ENCODE peak calls at places on chromosomes 13 and 19, in seven cellular contexts. One of them, this sample, is unnamed.

GRCh38 chr19:17145546-17146497 is 69.3 kb upstream of the USE1 start:
- DNase-seq in thoracic aorta: no peak
- DNase-seq in naive thymus-derived CD4-positive, alpha-beta T cell: no peak
- DNase-seq in cardiac muscle cell: no peak
- DNase-seq in pancreas: no peak
- DNase-seq in heart left ventricle: no peak
- DNase-seq in endodermal cell: no peak
- DNase-seq in this sample: no peak

GRCh38 chr19:12478234-12478941 is 6.2 kb downstream of the ZNF709 start:
- DNase-seq in thoracic aorta: no peak
- DNase-seq in naive thymus-derived CD4-positive, alpha-beta T cell: peak
- DNase-seq in cardiac muscle cell: no peak
- DNase-seq in pancreas: no peak
- DNase-seq in heart left ventricle: no peak
- DNase-seq in endodermal cell: no peak
- DNase-seq in this sample: no peak

GRCh38 chr13:76925115-76925514 is 23.2 kb upstream of the ACOD1 start:
- DNase-seq in thoracic aorta: no peak
- DNase-seq in naive thymus-derived CD4-positive, alpha-beta T cell: no peak
- DNase-seq in cardiac muscle cell: no peak
- DNase-seq in pancreas: no peak
- DNase-seq in heart left ventricle: no peak
- DNase-seq in endodermal cell: no peak
- DNase-seq in this sample: no peak

GRCh38 chr19:3119782-3120380 is 16.0 kb upstream of the GNA15 start:
- DNase-seq in thoracic aorta: no peak
- DNase-seq in naive thymus-derived CD4-positive, alpha-beta T cell: no peak
- DNase-seq in cardiac muscle cell: no peak
- DNase-seq in pancreas: no peak
- DNase-seq in heart left ventricle: no peak
- DNase-seq in endodermal cell: no peak
- DNase-seq in this sample: no peak

GRCh38 chr13:64855506-64855905 is 2374.6 kb downstream of the PCDH9 start:
- DNase-seq in thoracic aorta: no peak
- DNase-seq in naive thymus-derived CD4-positive, alpha-beta T cell: no peak
- DNase-seq in cardiac muscle cell: peak
- DNase-seq in pancreas: no peak
- DNase-seq in heart left ventricle: no peak
- DNase-seq in endodermal cell: no peak
- DNase-seq in this sample: no peak

GRCh38 chr13:103067751-103068563 is 1.7 kb upstream of the SLC10A2 start:
- DNase-seq in thoracic aorta: no peak
- DNase-seq in naive thymus-derived CD4-positive, alpha-beta T cell: no peak
- DNase-seq in cardiac muscle cell: peak
- DNase-seq in pancreas: no peak
- DNase-seq in heart left ventricle: no peak
- DNase-seq in endodermal cell: peak
- DNase-seq in this sample: peak

GRCh38 chr19:12331211-12331941 is 2.1 kb downstream of the ZNF563 start:
- DNase-seq in thoracic aorta: no peak
- DNase-seq in naive thymus-derived CD4-positive, alpha-beta T cell: peak
- DNase-seq in cardiac muscle cell: peak
- DNase-seq in pancreas: no peak
- DNase-seq in heart left ventricle: peak
- DNase-seq in endodermal cell: no peak
- DNase-seq in this sample: no peak

GRCh38 chr13:85729296-85729695 is 69.9 kb downstream of the SLITRK6 start:
- DNase-seq in thoracic aorta: no peak
- DNase-seq in naive thymus-derived CD4-positive, alpha-beta T cell: no peak
- DNase-seq in cardiac muscle cell: no peak
- DNase-seq in pancreas: no peak
- DNase-seq in heart left ventricle: no peak
- DNase-seq in endodermal cell: no peak
- DNase-seq in this sample: no peak

GRCh38 chr19:35153701-35154534 is 617 bp upstream of the FXYD5 start:
- DNase-seq in thoracic aorta: no peak
- DNase-seq in naive thymus-derived CD4-positive, alpha-beta T cell: peak
- DNase-seq in cardiac muscle cell: peak
- DNase-seq in pancreas: no peak
- DNase-seq in heart left ventricle: peak
- DNase-seq in endodermal cell: peak
- DNase-seq in this sample: no peak

GRCh38 chr13:87295636-87296035 is 375.5 kb upstream of the SLITRK5 start:
- DNase-seq in thoracic aorta: no peak
- DNase-seq in naive thymus-derived CD4-positive, alpha-beta T cell: no peak
- DNase-seq in cardiac muscle cell: no peak
- DNase-seq in pancreas: no peak
- DNase-seq in heart left ventricle: no peak
- DNase-seq in endodermal cell: no peak
- DNase-seq in this sample: no peak

GRCh38 chr19:3062165-3063105 is at the start of gene TLE5:
- DNase-seq in thoracic aorta: no peak
- DNase-seq in naive thymus-derived CD4-positive, alpha-beta T cell: peak
- DNase-seq in cardiac muscle cell: peak
- DNase-seq in pancreas: peak
- DNase-seq in heart left ventricle: peak
- DNase-seq in endodermal cell: peak
- DNase-seq in this sample: no peak

GRCh38 chr13:112510987-112511715 is 76.8 kb downstream of the TUBGCP3 start:
- DNase-seq in thoracic aorta: no peak
- DNase-seq in naive thymus-derived CD4-positive, alpha-beta T cell: no peak
- DNase-seq in cardiac muscle cell: no peak
- DNase-seq in pancreas: no peak
- DNase-seq in heart left ventricle: no peak
- DNase-seq in endodermal cell: peak
- DNase-seq in this sample: no peak

DNA sequence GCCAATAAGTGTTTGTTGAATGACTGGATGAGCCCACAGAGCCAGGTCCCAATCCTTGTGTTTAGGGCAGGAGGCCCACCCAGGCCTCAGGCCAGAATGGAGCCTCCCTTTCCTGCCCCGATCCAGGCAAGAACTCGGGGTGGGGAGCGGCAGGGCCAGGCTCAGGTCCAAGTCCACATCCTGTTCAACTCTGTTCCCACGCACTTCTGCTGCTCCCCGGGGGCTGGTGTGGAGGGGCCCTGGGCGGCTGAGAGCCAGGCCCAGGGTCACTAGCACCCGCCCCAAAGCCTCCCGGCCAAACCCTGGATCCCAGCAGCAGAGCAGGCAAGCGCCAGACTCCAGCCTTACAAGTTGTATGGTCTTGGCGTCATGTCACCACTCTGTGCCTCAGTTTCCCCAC is 8.0 kb downstream of the ANGPTL8 start:
- DNase-seq in thoracic aorta: no peak
- DNase-seq in naive thymus-derived CD4-positive, alpha-beta T cell: no peak
- DNase-seq in cardiac muscle cell: no peak
- DNase-seq in pancreas: peak
- DNase-seq in heart left ventricle: peak
- DNase-seq in endodermal cell: no peak
- DNase-seq in this sample: no peak
- H3K27ac ChIP-seq in thoracic aorta: no peak
- H3K27ac ChIP-seq in naive thymus-derived CD4-positive, alpha-beta T cell: no peak
- H3K27ac ChIP-seq in cardiac muscle cell: no peak
- H3K27ac ChIP-seq in pancreas: no peak
- H3K27ac ChIP-seq in heart left ventricle: peak
- H3K27ac ChIP-seq in endodermal cell: no peak
- H3K27ac ChIP-seq in this sample: no peak

GRCh38 chr13:48018637-48019036 is 17.6 kb upstream of the SUCLA2 start:
- DNase-seq in thoracic aorta: no peak
- DNase-seq in naive thymus-derived CD4-positive, alpha-beta T cell: no peak
- DNase-seq in cardiac muscle cell: no peak
- DNase-seq in pancreas: no peak
- DNase-seq in heart left ventricle: no peak
- DNase-seq in endodermal cell: no peak
- DNase-seq in this sample: no peak
- H3K27ac ChIP-seq in thoracic aorta: no peak
- H3K27ac ChIP-seq in naive thymus-derived CD4-positive, alpha-beta T cell: no peak
- H3K27ac ChIP-seq in cardiac muscle cell: no peak
- H3K27ac ChIP-seq in pancreas: no peak
- H3K27ac ChIP-seq in heart left ventricle: no peak
- H3K27ac ChIP-seq in endodermal cell: no peak
- H3K27ac ChIP-seq in this sample: no peak

GRCh38 chr13:29129616-29130015 is 309.5 kb downstream of the MTUS2 start:
- DNase-seq in thoracic aorta: no peak
- DNase-seq in naive thymus-derived CD4-positive, alpha-beta T cell: no peak
- DNase-seq in cardiac muscle cell: no peak
- DNase-seq in pancreas: no peak
- DNase-seq in heart left ventricle: no peak
- DNase-seq in endodermal cell: no peak
- DNase-seq in this sample: no peak

GRCh38 chr13:29125934-29126424 is 305.8 kb downstream of the MTUS2 start:
- DNase-seq in thoracic aorta: no peak
- DNase-seq in naive thymus-derived CD4-positive, alpha-beta T cell: no peak
- DNase-seq in cardiac muscle cell: no peak
- DNase-seq in pancreas: no peak
- DNase-seq in heart left ventricle: no peak
- DNase-seq in endodermal cell: no peak
- DNase-seq in this sample: no peak

GRCh38 chr13:29131159-29131558 is 311.0 kb downstream of the MTUS2 start:
- DNase-seq in thoracic aorta: no peak
- DNase-seq in naive thymus-derived CD4-positive, alpha-beta T cell: no peak
- DNase-seq in cardiac muscle cell: no peak
- DNase-seq in pancreas: no peak
- DNase-seq in heart left ventricle: no peak
- DNase-seq in endodermal cell: no peak
- DNase-seq in this sample: no peak

GRCh38 chr13:29125145-29125933 is 305.2 kb downstream of the MTUS2 start:
- DNase-seq in thoracic aorta: no peak
- DNase-seq in naive thymus-derived CD4-positive, alpha-beta T cell: no peak
- DNase-seq in cardiac muscle cell: peak
- DNase-seq in pancreas: no peak
- DNase-seq in heart left ventricle: no peak
- DNase-seq in endodermal cell: no peak
- DNase-seq in this sample: no peak
- H3K27ac ChIP-seq in thoracic aorta: peak
- H3K27ac ChIP-seq in naive thymus-derived CD4-positive, alpha-beta T cell: no peak
- H3K27ac ChIP-seq in cardiac muscle cell: no peak
- H3K27ac ChIP-seq in pancreas: no peak
- H3K27ac ChIP-seq in heart left ventricle: no peak
- H3K27ac ChIP-seq in endodermal cell: no peak
- H3K27ac ChIP-seq in this sample: no peak

DNA sequence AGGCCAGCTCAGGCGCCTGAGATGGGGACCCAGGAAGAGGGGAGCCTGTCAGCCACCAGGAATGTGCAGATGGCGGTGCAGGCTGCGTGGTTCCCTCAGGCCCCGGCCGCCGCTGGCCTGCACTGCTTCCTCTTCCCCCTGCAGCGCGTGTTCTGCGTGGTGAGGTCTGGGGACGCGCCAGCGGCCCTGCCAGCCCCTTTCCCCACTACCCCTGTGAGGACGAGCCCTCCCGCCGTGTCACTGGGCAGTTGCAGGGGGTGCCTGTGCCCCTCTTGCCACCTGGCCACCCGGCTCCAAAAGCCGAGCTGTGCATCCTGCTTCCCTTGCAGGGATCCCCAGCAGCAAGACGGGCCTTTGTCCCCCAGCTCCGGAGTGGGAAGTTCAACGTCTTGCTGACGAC is 58.4 kb downstream of the SMARCA4 start:
- DNase-seq in thoracic aorta: no peak
- DNase-seq in naive thymus-derived CD4-positive, alpha-beta T cell: no peak
- DNase-seq in cardiac muscle cell: no peak
- DNase-seq in pancreas: no peak
- DNase-seq in heart left ventricle: no peak
- DNase-seq in endodermal cell: no peak
- DNase-seq in this sample: no peak
- H3K27ac ChIP-seq in thoracic aorta: no peak
- H3K27ac ChIP-seq in naive thymus-derived CD4-positive, alpha-beta T cell: no peak
- H3K27ac ChIP-seq in cardiac muscle cell: no peak
- H3K27ac ChIP-seq in pancreas: no peak
- H3K27ac ChIP-seq in heart left ventricle: no peak
- H3K27ac ChIP-seq in endodermal cell: no peak
- H3K27ac ChIP-seq in this sample: peak

DNA sequence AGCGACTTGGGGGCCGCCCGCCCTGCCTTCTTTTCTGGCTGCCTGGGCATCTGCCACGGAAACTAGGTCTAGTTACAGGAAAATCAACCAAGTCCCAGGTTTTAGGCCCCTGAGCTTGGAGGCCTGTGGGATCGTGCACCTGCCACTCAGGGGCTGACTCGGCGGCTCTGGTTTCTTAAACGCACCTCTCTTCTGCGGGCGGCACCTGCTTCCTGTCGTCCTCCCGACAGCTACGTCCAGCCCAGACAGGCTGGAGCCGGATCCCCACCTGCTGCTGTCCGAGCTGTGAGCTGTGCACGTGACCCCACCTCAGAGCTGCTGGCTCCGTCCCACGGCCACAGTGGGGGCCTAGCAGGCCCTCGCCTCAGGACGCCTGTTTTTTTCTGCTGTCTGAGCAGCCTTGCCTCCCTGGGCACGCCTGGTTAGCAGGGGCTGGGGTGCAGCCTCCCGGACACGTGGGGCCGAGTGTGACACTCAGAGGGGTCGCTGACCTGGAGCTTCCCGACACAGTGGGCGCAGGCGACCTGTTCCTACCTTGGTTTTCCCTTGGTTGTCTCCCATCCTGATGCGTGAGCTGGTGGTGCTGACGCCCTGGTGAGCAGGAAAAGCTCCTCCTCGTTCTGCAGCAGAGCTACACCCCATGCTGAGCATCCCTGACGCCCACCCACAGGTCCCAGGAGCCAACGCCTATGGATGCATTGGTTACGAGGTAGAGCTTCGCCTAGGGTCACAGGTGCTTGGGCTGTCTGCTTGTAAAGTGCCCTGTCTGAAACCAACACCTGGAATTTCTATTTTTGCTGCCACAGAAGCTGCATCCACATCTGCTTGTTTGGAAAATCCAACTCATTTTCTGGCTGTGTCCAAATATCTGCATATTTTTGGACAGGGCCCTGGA is 17.5 kb downstream of the TMEM255B start:
- DNase-seq in thoracic aorta: no peak
- DNase-seq in naive thymus-derived CD4-positive, alpha-beta T cell: no peak
- DNase-seq in cardiac muscle cell: no peak
- DNase-seq in pancreas: no peak
- DNase-seq in heart left ventricle: no peak
- DNase-seq in endodermal cell: no peak
- DNase-seq in this sample: no peak
- H3K27ac ChIP-seq in thoracic aorta: no peak
- H3K27ac ChIP-seq in naive thymus-derived CD4-positive, alpha-beta T cell: no peak
- H3K27ac ChIP-seq in cardiac muscle cell: no peak
- H3K27ac ChIP-seq in pancreas: no peak
- H3K27ac ChIP-seq in heart left ventricle: no peak
- H3K27ac ChIP-seq in endodermal cell: no peak
- H3K27ac ChIP-seq in this sample: no peak

DNA sequence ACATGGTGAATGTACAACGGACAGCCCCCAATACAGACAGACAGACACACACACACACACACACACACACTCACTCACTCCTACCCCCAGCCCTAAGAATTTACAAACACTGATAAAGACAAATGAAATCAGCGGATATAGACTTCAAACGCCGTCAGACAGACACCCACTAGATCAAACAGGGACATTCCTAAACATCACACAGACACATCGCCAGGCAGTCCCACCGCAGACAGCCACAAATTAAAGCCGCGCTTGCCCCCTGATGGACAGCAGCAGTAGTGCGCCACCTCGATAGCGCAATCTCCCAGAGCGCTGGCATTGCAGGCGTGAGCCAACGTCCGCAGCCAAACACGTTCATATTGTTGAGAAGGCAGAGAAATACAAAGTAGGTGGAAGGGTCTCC is 24.7 kb upstream of the ADGRE1 start:
- DNase-seq in thoracic aorta: no peak
- DNase-seq in naive thymus-derived CD4-positive, alpha-beta T cell: peak
- DNase-seq in cardiac muscle cell: peak
- DNase-seq in pancreas: peak
- DNase-seq in heart left ventricle: peak
- DNase-seq in endodermal cell: peak
- DNase-seq in this sample: peak
- H3K27ac ChIP-seq in thoracic aorta: no peak
- H3K27ac ChIP-seq in naive thymus-derived CD4-positive, alpha-beta T cell: peak
- H3K27ac ChIP-seq in cardiac muscle cell: no peak
- H3K27ac ChIP-seq in pancreas: no peak
- H3K27ac ChIP-seq in heart left ventricle: no peak
- H3K27ac ChIP-seq in endodermal cell: no peak
- H3K27ac ChIP-seq in this sample: peak

This sample was measured in epithelial cell of prostate.